ENCODE peak calls at places on chromosomes 11 and 22, in five cellular contexts. One of them, this sample, is unnamed.

GRCh38 chr22:46622081-46622521 is 1.9 kb downstream of the GRAMD4 start:
- DNase-seq in neuronal stem cell: no peak
- DNase-seq in H9: no peak
- DNase-seq in H1: peak; percentile 42
- DNase-seq in trophoblast cell: peak; percentile 11
- DNase-seq in this sample: no peak

GRCh38 chr22:25966448-25966913 is 202.8 kb upstream of the SEZ6L start:
- DNase-seq in neuronal stem cell: no peak
- DNase-seq in H9: no peak
- DNase-seq in H1: no peak
- DNase-seq in trophoblast cell: no peak
- DNase-seq in this sample: no peak

GRCh38 chr22:38262051-38262795 is 10.6 kb downstream of the TMEM184B start:
- DNase-seq in neuronal stem cell: no peak
- DNase-seq in H9: peak; percentile 77
- DNase-seq in H1: peak; percentile 84
- DNase-seq in trophoblast cell: peak; percentile 79
- DNase-seq in this sample: no peak

GRCh38 chr11:1049431-1049891 is 12.9 kb upstream of the MUC6 start:
- DNase-seq in neuronal stem cell: no peak
- DNase-seq in H9: no peak
- DNase-seq in H1: no peak
- DNase-seq in trophoblast cell: no peak
- DNase-seq in this sample: no peak

GRCh38 chr22:27139935-27140493 is 482.6 kb downstream of the MIAT start:
- DNase-seq in neuronal stem cell: no peak
- DNase-seq in H9: no peak
- DNase-seq in H1: no peak
- DNase-seq in trophoblast cell: no peak
- DNase-seq in this sample: peak; percentile 94

GRCh38 chr11:12721816-12722604 is 47.8 kb downstream of the TEAD1 start:
- DNase-seq in neuronal stem cell: no peak
- DNase-seq in H9: no peak
- DNase-seq in H1: no peak
- DNase-seq in trophoblast cell: peak; percentile 22
- DNase-seq in this sample: no peak

GRCh38 chr11:78179459-78180071 is 8.9 kb downstream of the KCTD21 start:
- DNase-seq in neuronal stem cell: no peak
- DNase-seq in H9: no peak
- DNase-seq in H1: no peak
- DNase-seq in trophoblast cell: peak; percentile 17
- DNase-seq in this sample: no peak

GRCh38 chr11:27347949-27348879 is 14.8 kb downstream of the CCDC34 start:
- DNase-seq in neuronal stem cell: peak; percentile 8
- DNase-seq in H9: peak; percentile 36
- DNase-seq in H1: no peak
- DNase-seq in trophoblast cell: no peak
- DNase-seq in this sample: peak; percentile 36

GRCh38 chr11:68551223-68551622 is 90.7 kb downstream of the PPP6R3 start:
- DNase-seq in neuronal stem cell: no peak
- DNase-seq in H9: no peak
- DNase-seq in H1: no peak
- DNase-seq in trophoblast cell: no peak
- DNase-seq in this sample: no peak

GRCh38 chr11:45180158-45180887 is 33.9 kb downstream of the PRDM11 start:
- DNase-seq in neuronal stem cell: peak; percentile 49
- DNase-seq in H9: peak; percentile 67
- DNase-seq in H1: peak; percentile 81
- DNase-seq in trophoblast cell: peak; percentile 21
- DNase-seq in this sample: peak; percentile 21

GRCh38 chr22:28983788-28984441 is 77.7 kb downstream of the C22orf31 start:
- DNase-seq in neuronal stem cell: no peak
- DNase-seq in H9: no peak
- DNase-seq in H1: no peak
- DNase-seq in trophoblast cell: peak; percentile 74
- DNase-seq in this sample: no peak

GRCh38 chr22:30774566-30774965 is 79.9 kb downstream of the OSBP2 start:
- DNase-seq in neuronal stem cell: no peak
- DNase-seq in H9: no peak
- DNase-seq in H1: no peak
- DNase-seq in trophoblast cell: no peak
- DNase-seq in this sample: no peak

GRCh38 chr11:57476883-57477506 is 16.7 kb downstream of the RTN4RL2 start:
- DNase-seq in neuronal stem cell: no peak
- DNase-seq in H9: peak; percentile 64
- DNase-seq in H1: peak; percentile 68
- DNase-seq in trophoblast cell: peak; percentile 33
- DNase-seq in this sample: peak; percentile 36

GRCh38 chr11:108199446-108200321 is 22.8 kb downstream of the NPAT start:
- DNase-seq in neuronal stem cell: no peak
- DNase-seq in H9: no peak
- DNase-seq in H1: no peak
- DNase-seq in trophoblast cell: peak; percentile 100
- DNase-seq in this sample: peak; percentile 59

GRCh38 chr11:11446562-11446961 is 93.5 kb upstream of the CSNK2A3 start:
- DNase-seq in neuronal stem cell: no peak
- DNase-seq in H9: no peak
- DNase-seq in H1: no peak
- DNase-seq in trophoblast cell: no peak
- DNase-seq in this sample: no peak

GRCh38 chr22:45896153-45896951 is 80.6 kb downstream of the WNT7B start:
- DNase-seq in neuronal stem cell: no peak
- DNase-seq in H9: peak; percentile 82
- DNase-seq in H1: peak; percentile 79
- DNase-seq in trophoblast cell: peak; percentile 64
- DNase-seq in this sample: no peak

GRCh38 chr11:72380132-72380503 is 54.2 kb downstream of the CLPB start:
- DNase-seq in neuronal stem cell: no peak
- DNase-seq in H9: no peak
- DNase-seq in H1: no peak
- DNase-seq in trophoblast cell: no peak
- DNase-seq in this sample: no peak

GRCh38 chr11:72378704-72379383 is 55.5 kb downstream of the CLPB start:
- DNase-seq in neuronal stem cell: no peak
- DNase-seq in H9: no peak
- DNase-seq in H1: no peak
- DNase-seq in trophoblast cell: no peak
- DNase-seq in this sample: no peak

GRCh38 chr11:72375241-72375640 is 59.1 kb downstream of the CLPB start:
- DNase-seq in neuronal stem cell: no peak
- DNase-seq in H9: no peak
- DNase-seq in H1: no peak
- DNase-seq in trophoblast cell: no peak
- DNase-seq in this sample: no peak

GRCh38 chr11:72379384-72380131 is 54.8 kb downstream of the CLPB start:
- DNase-seq in neuronal stem cell: no peak
- DNase-seq in H9: no peak
- DNase-seq in H1: no peak
- DNase-seq in trophoblast cell: no peak
- DNase-seq in this sample: no peak

DNA sequence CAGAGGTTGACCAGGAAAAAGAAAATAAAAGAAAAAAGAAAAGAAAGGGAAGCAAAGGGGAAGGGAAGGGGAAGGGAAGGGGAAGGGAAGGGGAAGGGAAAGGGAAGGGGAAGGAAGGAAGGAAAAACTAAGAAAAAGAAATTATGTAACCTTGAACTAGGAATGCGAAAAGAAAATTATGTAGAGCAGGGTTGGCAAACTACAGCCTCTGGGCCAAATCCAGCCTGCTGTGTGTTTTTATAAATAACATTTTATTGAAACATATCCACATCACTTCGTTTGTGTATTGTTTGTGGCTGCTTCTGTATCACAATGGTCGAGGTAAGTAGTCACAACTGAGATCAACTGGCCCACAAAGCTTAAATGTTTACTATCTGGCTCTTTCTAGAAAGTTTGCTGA is 56.7 kb downstream of the CLPB start:
- DNase-seq in neuronal stem cell: no peak
- DNase-seq in H9: no peak
- DNase-seq in H1: no peak
- DNase-seq in trophoblast cell: no peak
- DNase-seq in this sample: no peak
- H2BK12ac ChIP-seq in neuronal stem cell: no peak overlapping the region
- H2BK12ac ChIP-seq in H9: no peak overlapping the region
- H2BK12ac ChIP-seq in H1: no peak overlapping the region
- H2BK12ac ChIP-seq in trophoblast cell: no peak overlapping the region
- H2BK12ac ChIP-seq in this sample: no peak overlapping the region

GRCh38 chr11:19389787-19390303 is 149.1 kb upstream of the E2F8 start:
- DNase-seq in neuronal stem cell: no peak
- DNase-seq in H9: no peak
- DNase-seq in H1: no peak
- DNase-seq in trophoblast cell: no peak
- DNase-seq in this sample: peak; percentile 65
- H4K91ac ChIP-seq in neuronal stem cell: no peak overlapping the region
- H4K91ac ChIP-seq in H9: no peak overlapping the region
- H4K91ac ChIP-seq in H1: no peak overlapping the region
- H4K91ac ChIP-seq in trophoblast cell: no peak overlapping the region
- H4K91ac ChIP-seq in this sample: no peak overlapping the region

DNA sequence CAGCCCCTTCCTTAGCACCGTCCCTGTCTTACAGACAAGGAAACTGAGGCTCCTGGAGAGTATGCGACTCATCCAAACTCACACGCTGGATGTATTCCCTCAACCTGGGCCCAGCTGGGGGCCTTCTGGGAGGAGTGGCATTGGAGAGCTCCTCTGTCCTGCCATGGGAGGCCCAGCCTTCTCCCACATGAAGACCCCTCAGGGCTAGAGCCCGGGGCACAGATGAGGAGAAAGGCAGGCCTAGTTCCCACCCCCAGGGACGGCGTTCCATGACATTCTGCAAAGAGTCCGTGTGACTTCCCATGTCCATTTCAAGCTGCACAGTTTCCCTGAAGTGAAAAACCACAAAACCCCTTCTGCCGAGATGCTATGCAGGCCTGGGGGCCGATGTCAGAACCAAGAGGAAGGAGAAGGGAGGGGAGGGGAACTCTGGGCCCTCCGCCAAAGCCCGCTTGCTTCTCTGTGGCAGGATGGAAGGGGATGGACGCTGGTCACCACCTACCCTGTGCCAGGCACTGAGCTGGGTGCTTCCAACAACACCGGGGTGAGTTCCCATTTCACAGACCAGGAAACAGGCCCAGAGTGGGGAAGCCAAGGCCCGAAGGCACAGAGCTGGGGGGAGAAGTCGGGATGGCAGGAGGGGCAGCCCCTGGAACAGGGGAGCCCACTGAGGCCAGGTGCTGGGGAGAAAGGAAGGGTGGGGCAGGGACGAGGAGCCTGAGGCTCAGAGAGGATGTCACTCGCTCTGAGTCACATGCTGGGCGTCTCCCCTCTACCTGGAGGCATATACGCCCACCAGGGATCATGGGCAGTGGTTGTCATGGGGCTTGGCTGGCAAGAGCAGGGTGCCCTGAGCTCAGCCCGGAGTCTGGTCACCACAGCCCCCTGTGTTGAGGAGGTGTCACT is 15.7 kb downstream of the RAC2 start:
- DNase-seq in neuronal stem cell: no peak
- DNase-seq in H9: no peak
- DNase-seq in H1: no peak
- DNase-seq in trophoblast cell: no peak
- DNase-seq in this sample: peak; percentile 78
- H4K8ac ChIP-seq in neuronal stem cell: no peak overlapping the region
- H4K8ac ChIP-seq in H9: no peak overlapping the region
- H4K8ac ChIP-seq in H1: no peak overlapping the region
- H4K8ac ChIP-seq in trophoblast cell: no peak overlapping the region
- H4K8ac ChIP-seq in this sample: peak overlapping the region; percentile 78

GRCh38 chr11:126123686-126124085 is 61.0 kb upstream of the CDON start:
- DNase-seq in neuronal stem cell: no peak
- DNase-seq in H9: no peak
- DNase-seq in H1: no peak
- DNase-seq in trophoblast cell: no peak
- DNase-seq in this sample: no peak
- H2BK12ac ChIP-seq in neuronal stem cell: no peak overlapping the region
- H2BK12ac ChIP-seq in H9: no peak overlapping the region
- H2BK12ac ChIP-seq in H1: no peak overlapping the region
- H2BK12ac ChIP-seq in trophoblast cell: no peak overlapping the region
- H2BK12ac ChIP-seq in this sample: no peak overlapping the region

DNA sequence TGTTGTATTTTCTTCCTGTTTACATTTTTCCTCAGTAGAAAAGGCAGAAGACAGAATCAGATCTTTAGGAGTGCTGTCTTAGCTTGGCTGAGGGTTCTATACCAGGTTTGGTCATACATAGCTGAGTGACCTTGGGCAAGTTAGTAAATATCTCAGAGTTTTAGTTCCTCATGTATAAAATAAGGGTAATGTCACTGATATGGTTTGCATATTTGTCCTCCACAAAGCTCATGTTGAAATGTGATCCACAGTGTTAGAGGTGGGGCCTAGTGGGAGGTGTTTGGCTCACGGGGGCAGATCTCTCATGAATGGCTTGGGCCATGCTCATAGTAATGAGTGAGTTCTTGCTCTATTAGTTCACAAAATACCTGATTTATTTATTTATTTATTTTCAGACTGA is 7.5 kb upstream of the HTR3A start:
- DNase-seq in neuronal stem cell: no peak
- DNase-seq in H9: no peak
- DNase-seq in H1: no peak
- DNase-seq in trophoblast cell: no peak
- DNase-seq in this sample: no peak
- H4K91ac ChIP-seq in neuronal stem cell: no peak overlapping the region
- H4K91ac ChIP-seq in H9: no peak overlapping the region
- H4K91ac ChIP-seq in H1: no peak overlapping the region
- H4K91ac ChIP-seq in trophoblast cell: no peak overlapping the region
- H4K91ac ChIP-seq in this sample: no peak overlapping the region

DNA sequence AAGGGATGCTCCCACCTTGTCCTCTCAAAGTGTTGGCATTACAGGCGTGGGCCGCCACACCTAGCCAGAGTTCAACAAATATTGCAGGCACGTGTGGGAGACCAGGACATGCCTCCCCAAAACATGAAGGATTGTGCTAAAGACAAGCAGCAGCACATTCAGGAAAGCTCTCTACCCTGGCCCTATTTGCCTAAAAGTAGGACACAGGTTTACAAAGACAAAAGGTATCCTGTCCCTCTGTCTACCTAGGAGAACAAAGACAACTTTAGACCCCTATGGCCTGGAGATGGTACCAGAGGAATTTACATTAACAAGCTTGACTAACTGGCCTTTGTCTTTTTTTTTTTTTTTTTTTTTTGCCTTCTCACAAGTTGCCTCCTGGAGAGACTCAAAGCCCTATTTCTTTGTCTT is 904 bp upstream of the ACCS start:
- DNase-seq in neuronal stem cell: no peak
- DNase-seq in H9: no peak
- DNase-seq in H1: no peak
- DNase-seq in trophoblast cell: no peak
- DNase-seq in this sample: peak; percentile 2
- H4K8ac ChIP-seq in neuronal stem cell: no peak overlapping the region
- H4K8ac ChIP-seq in H9: no peak overlapping the region
- H4K8ac ChIP-seq in H1: no peak overlapping the region
- H4K8ac ChIP-seq in trophoblast cell: no peak overlapping the region
- H4K8ac ChIP-seq in this sample: no peak overlapping the region

GRCh38 chr22:47994045-47994444 is 1231.6 kb downstream of the TBC1D22A start:
- DNase-seq in neuronal stem cell: no peak
- DNase-seq in H9: no peak
- DNase-seq in H1: no peak
- DNase-seq in trophoblast cell: no peak
- DNase-seq in this sample: no peak

GRCh38 chr22:47994899-47995573 is 1232.6 kb downstream of the TBC1D22A start:
- DNase-seq in neuronal stem cell: no peak
- DNase-seq in H9: no peak
- DNase-seq in H1: no peak
- DNase-seq in trophoblast cell: no peak
- DNase-seq in this sample: no peak

GRCh38 chr22:47987885-47988515 is 1225.5 kb downstream of the TBC1D22A start:
- DNase-seq in neuronal stem cell: no peak
- DNase-seq in H9: no peak
- DNase-seq in H1: no peak
- DNase-seq in trophoblast cell: no peak
- DNase-seq in this sample: no peak

GRCh38 chr22:47995718-47996117 is 1233.3 kb downstream of the TBC1D22A start:
- DNase-seq in neuronal stem cell: no peak
- DNase-seq in H9: no peak
- DNase-seq in H1: no peak
- DNase-seq in trophoblast cell: no peak
- DNase-seq in this sample: no peak

GRCh38 chr22:47990486-47990885 is 1228.0 kb downstream of the TBC1D22A start:
- DNase-seq in neuronal stem cell: no peak
- DNase-seq in H9: no peak
- DNase-seq in H1: no peak
- DNase-seq in trophoblast cell: no peak
- DNase-seq in this sample: no peak
- H2BK12ac ChIP-seq in neuronal stem cell: no peak overlapping the region
- H2BK12ac ChIP-seq in H9: no peak overlapping the region
- H2BK12ac ChIP-seq in H1: no peak overlapping the region
- H2BK12ac ChIP-seq in trophoblast cell: no peak overlapping the region
- H2BK12ac ChIP-seq in this sample: no peak overlapping the region